ENCODE peak calls at places on chromosomes 4 and X, in four cellular contexts. J is OCI-LY7, F is Peyer's patch, U is progenitor cell of endocrine pancreas. Q is an unnamed sample.

GRCh38 chrX:302975-303374 is 15.6 kb downstream of the GTPBP6 start:
- DNase-seq in U (no peak), J (no peak), F (no peak), Q (no peak)

GRCh38 chr4:3276961-3277360 is 15.9 kb upstream of the RGS12 start:
- DNase-seq in F (no peak), U (no peak), J (no peak), Q (no peak)

GRCh38 chrX:24828147-24828546 is 134.4 kb downstream of the POLA1 start:
- DNase-seq in J (no peak), U (no peak), F (no peak), Q (no peak)

GRCh38 chr4:186723207-186724047 is at the start of gene FAT1:
- DNase-seq in U (peak), F (peak), J (no peak), Q (no peak)

GRCh38 chr4:176788248-176788647 is 4.5 kb downstream of the VEGFC start:
- DNase-seq in F (no peak), U (no peak), J (no peak), Q (no peak)

GRCh38 chr4:124631760-124632159 is 80.8 kb downstream of the ANKRD50 start:
- DNase-seq in J (no peak), F (no peak), U (no peak), Q (no peak)

GRCh38 chrX:68696267-68696666 is 48.8 kb downstream of the STARD8 start:
- DNase-seq in U (no peak), F (no peak), J (no peak), Q (no peak)

GRCh38 chrX:133794151-133794550 is 191.2 kb downstream of the GPC3 start:
- DNase-seq in J (no peak), U (no peak), F (no peak), Q (no peak)

GRCh38 chrX:112266136-112266535 is 183.6 kb upstream of the TRPC5 start:
- DNase-seq in J (no peak), F (no peak), U (no peak), Q (no peak)

GRCh38 chr4:138796761-138797160 is 218.8 kb upstream of the NOCT start:
- DNase-seq in J (no peak), U (no peak), F (no peak), Q (no peak)

GRCh38 chr4:147440442-147440841 is 40.5 kb upstream of the EDNRA start:
- DNase-seq in U (no peak), F (no peak), J (no peak), Q (no peak)

GRCh38 chr4:726235-726787 is 20.7 kb downstream of the PCGF3 start:
- DNase-seq in U (no peak), F (no peak), J (no peak), Q (no peak)

GRCh38 chr4:142846729-142847606 is 867 bp upstream of the INPP4B start:
- DNase-seq in U (peak), J (peak), F (peak), Q (no peak)
- TF ChIP-seq CTCF in U (peak), J (peak), F (no peak), Q (no peak)

GRCh38 chrX:150536455-150537116 is 31.8 kb upstream of the MTM1 start:
- DNase-seq in U (no peak), J (no peak), F (no peak), Q (no peak)
- TF ChIP-seq CTCF in U (peak), J (no peak), F (no peak), Q (no peak)

GRCh38 chrX:154490414-154491083 is at the start of gene SLC10A3:
- DNase-seq in J (peak), F (peak), U (peak), Q (peak)
- TF ChIP-seq CTCF in J (peak), F (no peak), U (no peak), Q (no peak)

GRCh38 chrX:85851418-85851817 is 195.9 kb downstream of the CHM start:
- DNase-seq in F (no peak), J (no peak), U (peak), Q (no peak)
- TF ChIP-seq CTCF in F (no peak), J (no peak), U (peak), Q (no peak)

GRCh38 chr4:55437356-55437796 is 41.6 kb downstream of the TMEM165 start:
- DNase-seq in J (no peak), F (peak), U (no peak), Q (no peak)

GRCh38 chr4:55431710-55432336 is 36.1 kb downstream of the TMEM165 start:
- DNase-seq in U (no peak), F (no peak), J (no peak), Q (no peak)

GRCh38 chr4:55438314-55438713 is 42.6 kb downstream of the TMEM165 start:
- DNase-seq in F (no peak), U (no peak), J (no peak), Q (no peak)

GRCh38 chr4:55437823-55438222 is 42.1 kb downstream of the TMEM165 start:
- DNase-seq in F (no peak), U (no peak), J (no peak), Q (no peak)

DNA sequence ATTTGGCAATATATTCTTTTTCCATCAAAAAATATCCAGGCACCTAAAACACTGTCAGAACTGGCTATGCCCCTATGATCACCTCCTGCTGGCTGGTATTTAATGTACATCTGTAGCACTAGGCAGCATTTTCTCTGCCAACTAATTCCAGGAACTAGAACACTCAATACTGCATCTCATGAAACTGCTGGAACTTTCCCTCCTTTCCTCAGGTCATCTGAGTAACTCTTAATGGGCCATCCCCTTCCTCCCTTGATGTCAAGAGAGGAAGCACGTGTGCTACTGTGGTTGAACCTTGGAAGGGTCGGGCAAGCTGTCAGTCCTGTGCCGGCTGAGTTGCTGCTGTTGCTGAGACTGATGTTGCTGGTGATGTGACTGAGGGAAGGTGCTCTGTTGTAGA is 39.4 kb downstream of the TMEM165 start:
- DNase-seq in J (no peak), F (no peak), U (no peak), Q (no peak)
- TF ChIP-seq CTCF in J (no peak), F (no peak), U (peak), Q (no peak)

GRCh38 chrX:77597090-77597489 is 149.9 kb downstream of the FGF16 start:
- DNase-seq in J (no peak), F (no peak), U (no peak), Q (no peak)
- TF ChIP-seq CTCF in J (peak), F (no peak), U (peak), Q (no peak)

DNA sequence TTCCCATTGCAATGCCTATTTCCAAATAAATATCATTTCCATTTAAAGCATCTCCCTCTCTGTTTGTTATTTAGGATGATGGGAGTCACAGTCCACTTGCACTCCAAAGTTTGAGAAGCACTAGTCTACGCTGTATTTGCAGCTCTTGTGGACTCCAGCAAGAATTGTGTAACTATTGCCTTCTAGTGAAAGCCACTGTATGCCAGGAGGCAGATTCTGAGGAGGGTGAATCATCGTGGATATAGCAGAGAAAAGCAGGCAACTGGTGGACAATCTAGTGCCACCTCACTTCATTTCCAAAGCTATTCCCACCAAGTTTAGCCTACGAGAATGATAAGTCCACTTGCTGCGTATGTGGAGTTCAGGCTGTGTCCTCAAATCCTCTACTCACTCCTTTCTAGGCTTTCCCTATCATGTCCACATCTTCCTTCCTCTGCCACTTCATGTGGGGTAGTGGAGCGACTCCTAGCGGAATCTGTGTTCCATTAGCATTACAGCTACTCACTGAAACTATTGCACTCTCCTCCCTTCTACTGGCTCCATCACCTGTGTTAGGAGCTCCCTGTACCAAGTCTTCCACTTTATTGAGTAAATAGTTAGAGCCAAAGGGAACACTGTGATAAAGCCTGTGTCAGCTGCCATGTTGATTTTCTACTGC is 501.8 kb upstream of the GALNT7 start:
- DNase-seq in U (no peak), J (no peak), F (no peak), Q (no peak)
- TF ChIP-seq CTCF in U (peak), J (no peak), F (no peak), Q (no peak)

Q was measured in activated B cell treated with CpG ODN at 0.5 μM for 24 hours.